ENCODE peak calls at places on chromosomes 4 and X, in six cellular contexts. N is prostate gland, H is tibial nerve, R is upper lobe of left lung, W is SJSA1, K is fibroblast of lung. P is an unnamed sample. For H3K9me3, the result is how much of the 10 kb centered on the place peaks cover.

GRCh38 chr4:82746705-82747567 is 51.7 kb downstream of the SCD5 start:
- DNase-seq in N (no peak), H (no peak), R (no peak), W (no peak), K (no peak), P (no peak)

GRCh38 chr4:180363817-180364216 is 1879.4 kb upstream of the TENM3 start:
- DNase-seq in N (no peak), H (no peak), R (no peak), W (no peak), K (no peak), P (no peak)

GRCh38 chrX:10656214-10656613 is 35.8 kb upstream of the MID1 start:
- DNase-seq in N (no peak), H (no peak), R (no peak), W (no peak), K (no peak), P (no peak)

GRCh38 chr4:69970071-69970470 is 4.5 kb upstream of the CSN2 start:
- DNase-seq in N (no peak), H (no peak), R (no peak), W (no peak), K (no peak), P (no peak)

GRCh38 chr4:138870739-138871633 is 144.6 kb upstream of the NOCT start:
- DNase-seq in N (peak), H (peak), R (no peak), W (peak), K (peak), P (peak)

GRCh38 chrX:26581086-26581485 is 365.1 kb downstream of the MAGEB5 start:
- DNase-seq in N (no peak), H (no peak), R (no peak), W (no peak), K (peak), P (no peak)

GRCh38 chr4:23894021-23894420 is 4.2 kb upstream of the PPARGC1A start:
- DNase-seq in N (no peak), H (no peak), R (no peak), W (no peak), K (no peak), P (no peak)

GRCh38 chr4:130563891-130564418 is 1468.0 kb downstream of the C4orf33 start:
- DNase-seq in N (no peak), H (no peak), R (no peak), W (no peak), K (no peak), P (no peak)

GRCh38 chr4:40552536-40552935 is 77.1 kb downstream of the RBM47 start:
- DNase-seq in N (peak), H (no peak), R (no peak), W (no peak), K (no peak), P (no peak)

GRCh38 chr4:175412161-175412560 is 399.9 kb downstream of the GPM6A start:
- DNase-seq in N (no peak), H (no peak), R (no peak), W (no peak), K (no peak), P (no peak)

GRCh38 chr4:175413561-175413960 is 398.5 kb downstream of the GPM6A start:
- DNase-seq in N (no peak), H (no peak), R (no peak), W (no peak), K (no peak), P (no peak)

GRCh38 chr4:175414602-175415001 is 397.5 kb downstream of the GPM6A start:
- DNase-seq in N (no peak), H (no peak), R (no peak), W (no peak), K (no peak), P (no peak)

GRCh38 chr4:175412744-175413143 is 399.3 kb downstream of the GPM6A start:
- DNase-seq in N (no peak), H (no peak), R (no peak), W (no peak), K (peak), P (no peak)

DNA sequence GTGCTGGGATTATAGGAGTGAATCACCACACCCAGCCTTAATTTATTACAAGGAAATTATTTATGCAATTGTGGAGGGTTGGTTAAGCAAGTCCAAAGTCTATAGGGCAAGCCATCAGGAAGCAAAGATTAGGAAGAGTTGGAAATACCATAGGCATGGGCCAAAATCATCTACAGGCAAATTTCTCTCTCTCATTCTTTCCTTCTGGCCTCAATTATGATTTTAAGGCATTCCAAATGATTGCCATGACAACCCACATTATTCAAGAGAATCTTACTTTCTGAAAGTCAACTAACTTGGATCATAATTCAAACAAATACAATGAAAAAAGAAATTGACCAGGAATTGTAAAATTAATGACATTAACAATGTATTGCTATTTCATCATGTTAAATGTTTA is 400.8 kb downstream of the GPM6A start:
- DNase-seq in N (no peak), H (no peak), R (no peak), W (no peak), K (no peak), P (no peak)
- H3K9me3 ChIP-seq in N (under half), H (under half), R (under half), W (under half), K (under half), P (under half)

DNA sequence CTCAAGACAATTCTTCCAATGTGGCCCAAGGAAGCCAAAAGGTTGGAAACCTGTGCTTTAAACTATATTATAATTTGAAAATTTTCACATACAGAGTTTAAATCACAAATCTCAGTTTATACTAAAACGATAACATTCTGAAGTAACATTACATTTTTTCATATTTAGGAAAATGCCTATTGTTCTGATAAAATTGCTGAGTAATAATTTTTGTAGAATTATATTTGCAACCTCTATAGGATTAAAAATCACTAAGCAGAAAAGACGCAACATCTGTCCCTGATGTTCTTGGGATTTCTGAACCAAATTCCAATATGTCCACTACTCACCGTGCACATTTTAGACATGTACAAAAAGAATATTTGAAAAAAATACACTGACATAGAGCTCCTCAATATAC is 10.5 kb downstream of the ZNF732 start:
- DNase-seq in N (no peak), H (no peak), R (no peak), W (no peak), K (no peak), P (no peak)
- H3K9me3 ChIP-seq in N (under half), H (under half), R (under half), W (under half), K (under half), P (under half)

GRCh38 chr4:25233194-25233593 is 639 bp upstream of the PI4K2B start:
- DNase-seq in N (no peak), H (no peak), R (no peak), W (no peak), K (no peak), P (no peak)

GRCh38 chr4:25234390-25235367 is 846 bp downstream of the PI4K2B start:
- DNase-seq in N (peak), H (peak), R (peak), W (peak), K (peak), P (peak)

GRCh38 chr4:25235401-25235800 is 1.6 kb downstream of the PI4K2B start:
- DNase-seq in N (no peak), H (no peak), R (no peak), W (no peak), K (no peak), P (no peak)

GRCh38 chr4:25233737-25234389 is at the start of gene PI4K2B:
- DNase-seq in N (peak), H (peak), R (peak), W (peak), K (peak), P (peak)

GRCh38 chr4:25229804-25230203 is 4.0 kb upstream of the PI4K2B start:
- DNase-seq in N (no peak), H (no peak), R (no peak), W (no peak), K (no peak), P (no peak)
- H3K9me3 ChIP-seq in N (under half), H (under half), R (under half), W (under half), K (under half), P (under half)

DNA sequence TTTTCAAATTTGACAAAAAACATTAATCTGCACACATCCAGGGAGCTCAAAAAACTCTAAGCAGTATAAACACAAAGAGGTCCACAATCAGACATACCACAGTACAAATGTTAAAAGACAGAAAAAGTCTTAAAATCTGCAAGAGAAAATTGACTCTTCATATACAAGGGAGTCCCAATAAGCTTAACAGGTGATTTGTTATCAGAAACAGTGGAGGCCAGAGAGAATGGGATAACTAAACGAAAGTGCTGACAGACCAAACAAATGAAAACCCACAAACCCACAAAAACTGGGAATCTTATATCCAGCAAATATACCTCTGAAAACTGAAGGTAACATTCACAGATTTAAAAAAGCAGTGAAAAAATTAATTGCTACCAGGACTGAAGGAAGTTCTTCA is 182.0 kb upstream of the PAQR3 start:
- DNase-seq in N (no peak), H (no peak), R (no peak), W (no peak), K (no peak), P (no peak)
- H3K9me3 ChIP-seq in N (under half), H (under half), R (under half), W (under half), K (under half), P (under half)

DNA sequence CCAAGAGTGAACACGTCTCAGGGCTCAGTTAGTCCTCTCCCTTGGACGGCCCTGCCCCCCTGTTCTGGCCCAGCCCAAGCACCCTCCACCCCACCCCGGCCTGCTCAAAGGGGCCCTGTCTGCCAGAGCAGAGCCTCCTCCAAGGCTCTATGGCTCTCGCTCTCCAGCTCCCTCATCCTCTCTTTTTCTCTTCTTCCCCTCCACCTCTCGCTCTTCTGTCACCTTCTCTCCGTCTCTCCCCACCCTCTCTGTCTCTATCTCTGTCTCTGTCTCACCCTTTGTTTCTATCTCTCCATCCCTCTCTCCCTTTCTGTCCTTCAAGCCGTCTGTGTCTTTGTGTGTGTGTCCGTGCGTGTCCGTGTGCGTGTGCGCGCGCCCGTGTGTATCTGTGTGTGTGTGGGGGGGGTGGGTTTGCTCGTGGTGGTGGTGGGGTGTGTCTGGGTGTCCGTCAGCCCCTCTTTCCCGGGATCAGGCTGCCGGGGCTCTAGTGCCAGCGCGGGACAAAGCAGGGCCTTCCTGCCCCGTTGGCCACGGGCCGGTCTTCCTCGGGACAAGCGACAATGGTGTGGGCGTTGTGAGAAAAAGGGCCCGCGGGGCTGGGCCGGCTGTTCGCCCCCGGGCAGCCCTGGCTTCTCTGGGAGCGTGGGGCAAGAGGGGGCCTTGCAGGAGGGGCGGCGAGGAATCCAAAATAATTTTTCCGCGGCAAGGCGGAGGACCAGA is 8.7 kb downstream of the FRG2 start:
- DNase-seq in N (no peak), H (no peak), R (peak), W (no peak), K (no peak), P (no peak)
- H3K9me3 ChIP-seq in N (under half), H (under half), R (under half), W (under half), K (under half), P (under half)

DNA sequence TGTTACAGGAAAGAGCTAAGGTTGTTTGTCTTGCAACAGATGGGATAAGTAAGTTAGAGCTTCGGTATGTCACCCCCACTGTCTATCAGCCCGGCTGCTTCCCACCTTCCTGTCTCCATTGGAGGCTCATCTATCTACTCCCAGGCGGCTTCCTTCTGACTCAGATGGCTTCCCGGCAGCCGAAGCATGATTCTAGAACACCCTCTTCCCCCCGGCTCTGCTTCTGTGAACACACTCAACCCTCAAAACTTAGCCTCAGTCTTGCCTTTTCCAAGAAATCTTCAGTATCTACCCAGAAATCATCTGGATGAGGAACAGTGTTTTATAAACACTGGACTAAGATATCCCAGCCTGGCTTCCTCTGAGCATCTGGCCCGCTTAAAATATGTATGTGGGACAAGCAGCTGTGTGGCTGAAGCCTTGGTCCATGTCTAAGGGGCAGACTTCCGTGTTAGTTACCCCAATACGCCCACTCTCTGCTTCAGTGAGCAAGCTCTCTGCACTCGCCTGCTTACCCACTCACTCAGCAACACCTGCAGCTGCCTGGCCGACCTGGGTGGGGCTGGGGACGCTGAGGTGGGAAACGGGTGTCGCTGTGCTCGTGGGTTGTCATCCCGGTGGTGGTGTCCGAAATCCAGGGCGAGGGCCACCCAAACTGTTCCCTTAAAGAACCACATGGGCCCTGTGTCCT is 12.0 kb upstream of the SLC2A9 start:
- DNase-seq in N (no peak), H (no peak), R (peak), W (no peak), K (peak), P (peak)
- H3K9me3 ChIP-seq in N (under half), H (under half), R (under half), W (under half), K (under half), P (under half)

DNA sequence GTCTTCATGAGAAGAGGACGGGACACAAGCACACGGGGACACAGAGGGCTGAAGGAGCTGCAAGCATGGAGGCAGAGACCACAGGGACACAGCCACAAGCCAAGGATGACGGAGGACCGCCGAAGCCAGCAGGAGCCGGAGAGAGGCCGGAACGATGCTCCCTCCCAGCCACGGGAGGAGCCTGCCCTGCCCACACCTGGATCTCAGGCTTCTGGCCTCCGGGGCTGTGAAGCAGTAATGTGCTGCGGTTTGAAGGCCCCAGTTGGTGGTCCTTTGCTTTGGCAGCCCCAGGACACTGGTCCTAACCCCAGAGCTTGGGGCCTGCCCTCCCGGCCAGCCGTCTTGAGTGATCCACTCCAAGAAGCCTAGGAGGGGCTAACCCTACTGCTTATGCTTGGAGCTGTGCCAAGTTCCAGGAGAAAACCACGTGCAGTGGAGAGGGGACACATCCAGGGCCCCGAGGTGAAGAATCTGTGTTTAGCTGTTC is 85.9 kb downstream of the HMX1 start:
- DNase-seq in N (no peak), H (no peak), R (peak), W (no peak), K (no peak), P (no peak)
- H3K9me3 ChIP-seq in N (under half), H (under half), R (under half), W (under half), K (under half), P (under half)

GRCh38 chrX:155968106-155968714 is 29.3 kb upstream of the IL9R start:
- DNase-seq in N (no peak), H (no peak), R (no peak), W (no peak), K (no peak), P (no peak)

GRCh38 chrX:155962906-155963305 is 34.6 kb upstream of the IL9R start:
- DNase-seq in N (no peak), H (no peak), R (no peak), W (no peak), K (no peak), P (no peak)

GRCh38 chrX:155967653-155968052 is 29.8 kb upstream of the IL9R start:
- DNase-seq in N (no peak), H (no peak), R (no peak), W (no peak), K (no peak), P (no peak)

GRCh38 chrX:155966876-155967275 is 30.6 kb upstream of the IL9R start:
- DNase-seq in N (no peak), H (no peak), R (no peak), W (no peak), K (no peak), P (no peak)
- H3K9me3 ChIP-seq in N (under half), H (under half), R (under half), W (under half), K (under half), P (under half)

P was measured in right cardiac atrium.